ENCODE peak calls at places on chromosomes 12 and 14, in six cellular contexts. F is IMR-90, H is neuronal stem cell, R is OCI-LY7, A is neural progenitor cell, U is sigmoid colon. V is an unnamed sample.

GRCh38 chr12:87382959-87383591 is 646.1 kb downstream of the C12orf50 start:
- DNase-seq in H (no peak), U (no peak), A (no peak), R (no peak), F (no peak), V (no peak)

GRCh38 chr12:27436768-27437167 is 9.8 kb upstream of the SMCO2 start:
- DNase-seq in H (no peak), U (no peak), F (no peak), A (no peak), R (no peak), V (no peak)

GRCh38 chr12:3097186-3097804 is 20.1 kb downstream of the TSPAN9 start:
- DNase-seq in U (no peak), R (no peak), H (no peak), A (no peak), F (peak; percentile 75), V (no peak)

GRCh38 chr12:108822458-108823205 is 34.8 kb downstream of the SSH1 start:
- DNase-seq in U (no peak), H (no peak), A (no peak), R (no peak), F (no peak), V (no peak)

GRCh38 chr14:56875104-56875675 is 64.9 kb upstream of the OTX2 start:
- DNase-seq in R (no peak), H (no peak), A (no peak), F (no peak), U (no peak), V (no peak)

GRCh38 chr14:47596860-47597259 is 78.5 kb downstream of the MDGA2 start:
- DNase-seq in U (no peak), R (no peak), A (no peak), H (no peak), F (no peak), V (no peak)

GRCh38 chr12:112482734-112483133 is 64.0 kb downstream of the PTPN11 start:
- DNase-seq in H (no peak), R (no peak), U (no peak), A (no peak), F (no peak), V (no peak)

GRCh38 chr14:102532204-102532658 is 22.7 kb upstream of the ANKRD9 start:
- DNase-seq in R (no peak), A (no peak), F (peak; percentile 17), U (no peak), H (no peak), V (no peak)

GRCh38 chr12:89874146-89874545 is 165.5 kb upstream of the ATP2B1 start:
- DNase-seq in A (peak; percentile 6), F (peak; percentile 18), R (no peak), H (no peak), U (no peak), V (no peak)

GRCh38 chr12:96908170-96908675 is 1.2 kb downstream of the NEDD1 start:
- DNase-seq in F (no peak), U (no peak), H (peak; percentile 6), R (no peak), A (no peak), V (no peak)

GRCh38 chr12:124713436-124714082 is 146.1 kb upstream of the NCOR2 start:
- DNase-seq in F (peak; percentile 89), R (no peak), A (peak; percentile 47), U (peak; percentile 81), H (no peak), V (no peak)

GRCh38 chr14:50744242-50744641 is 76.1 kb upstream of the SAV1 start:
- DNase-seq in F (peak; percentile 28), U (no peak), A (no peak), H (no peak), R (no peak), V (no peak)

GRCh38 chr14:67387195-67387594 is 24.8 kb downstream of the PLEK2 start:
- DNase-seq in U (no peak), A (no peak), F (peak; percentile 56), H (no peak), R (no peak), V (no peak)

GRCh38 chr14:89826581-89826980 is 127.9 kb downstream of the EFCAB11 start:
- DNase-seq in R (no peak), F (peak; percentile 22), H (no peak), U (no peak), A (no peak), V (no peak)

GRCh38 chr12:10153271-10154144 is 18.4 kb downstream of the OLR1 start:
- DNase-seq in U (peak; percentile 88), H (peak; percentile 72), A (peak; percentile 88), F (peak; percentile 63), R (peak; percentile 78), V (peak; percentile 28)

GRCh38 chr12:69553626-69554248 is 31.5 kb upstream of the CCT2 start:
- DNase-seq in H (no peak), U (no peak), A (no peak), R (no peak), F (peak; percentile 72), V (no peak)

GRCh38 chr12:115223322-115223721 is 539.3 kb upstream of the TBX3 start:
- DNase-seq in R (no peak), H (no peak), A (no peak), F (peak; percentile 82), U (no peak), V (no peak)

GRCh38 chr12:27635349-27635972 is 60.8 kb upstream of the REP15 start:
- DNase-seq in H (no peak), F (peak; percentile 77), U (no peak), R (peak; percentile 45), A (peak; percentile 51), V (no peak)

GRCh38 chr12:110822821-110823415 is 23.9 kb upstream of the CCDC63 start:
- DNase-seq in A (no peak), U (no peak), H (no peak), R (no peak), F (no peak), V (no peak)

GRCh38 chr12:52331039-52331438 is 9.8 kb upstream of the KRT83 start:
- DNase-seq in F (no peak), A (no peak), R (no peak), U (no peak), H (no peak), V (no peak)

GRCh38 chr14:26841920-26842741 is 244.3 kb upstream of the NOVA1 start:
- DNase-seq in A (no peak), H (no peak), U (peak; percentile 88), F (peak; percentile 60), R (no peak), V (no peak)

GRCh38 chr12:107634530-107634929 is 51.1 kb upstream of the PWP1 start:
- DNase-seq in H (no peak), A (no peak), R (no peak), U (no peak), F (no peak), V (no peak)

GRCh38 chr12:46950116-46950515 is 124.3 kb upstream of the SLC38A4 start:
- DNase-seq in A (no peak), R (no peak), F (no peak), U (no peak), H (no peak), V (no peak)

GRCh38 chr12:50572275-50572674 is 67.5 kb downstream of the DIP2B start:
- DNase-seq in H (no peak), R (no peak), U (no peak), A (no peak), F (peak; percentile 89), V (no peak)

GRCh38 chr12:98592825-98593322 is 612 bp upstream of the SLC25A3 start:
- DNase-seq in R (no peak), H (no peak), F (no peak), U (no peak), A (no peak), V (no peak)

GRCh38 chr12:19624401-19624930 is 185.2 kb downstream of the AEBP2 start:
- DNase-seq in A (no peak), F (no peak), U (no peak), R (no peak), H (no peak), V (no peak)

GRCh38 chr12:125360540-125360939 is 295.3 kb downstream of the AACS start:
- DNase-seq in A (no peak), H (no peak), F (no peak), U (no peak), R (no peak), V (no peak)

DNA sequence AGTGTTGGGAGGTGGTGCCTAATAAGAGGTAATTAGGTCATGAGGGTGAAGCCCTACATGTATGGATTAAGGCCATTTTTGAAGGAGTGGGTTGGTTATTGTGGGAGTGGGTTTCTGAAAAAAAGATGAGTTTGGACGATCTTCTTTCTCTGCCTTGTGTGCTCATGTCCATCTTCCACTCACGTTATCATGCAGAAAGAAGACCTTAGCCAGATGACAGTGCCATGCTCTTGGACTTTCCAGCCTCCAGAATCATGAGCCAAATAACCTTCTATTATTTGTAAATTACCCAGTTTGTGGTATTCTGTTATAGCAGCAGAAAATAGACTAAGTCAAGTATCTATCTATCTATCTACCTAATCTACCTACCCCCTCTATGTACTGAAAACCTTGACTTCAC is 71.9 kb downstream of the SDR9C7 start:
- DNase-seq in A (no peak), F (no peak), R (no peak), H (no peak), U (no peak), V (no peak)
- H3K9me3 ChIP-seq in A (peaks cover 33% of the 10 kb centered on the region), F (peaks cover 17% of the 10 kb centered on the region), R (peaks cover 51% of the 10 kb centered on the region), H (peaks cover 16% of the 10 kb centered on the region), U (peaks cover 11% of the 10 kb centered on the region), V (no peaks in the 10 kb centered on the region)

GRCh38 chr14:105878125-105878524 is 351.7 kb downstream of the TMEM121 start:
- DNase-seq in A (no peak), R (no peak), H (no peak), U (peak; percentile 39), F (no peak), V (no peak)

GRCh38 chr14:105880616-105881015 is 354.2 kb downstream of the TMEM121 start:
- DNase-seq in A (no peak), R (no peak), H (no peak), U (peak; percentile 43), F (no peak), V (peak; percentile 3)

GRCh38 chr14:105879867-105880561 is 353.6 kb downstream of the TMEM121 start:
- DNase-seq in F (no peak), A (no peak), U (peak; percentile 52), H (no peak), R (no peak), V (peak; percentile 6)

GRCh38 chr14:105878554-105878953 is 352.2 kb downstream of the TMEM121 start:
- DNase-seq in H (no peak), F (no peak), U (peak; percentile 42), R (no peak), A (no peak), V (no peak)

DNA sequence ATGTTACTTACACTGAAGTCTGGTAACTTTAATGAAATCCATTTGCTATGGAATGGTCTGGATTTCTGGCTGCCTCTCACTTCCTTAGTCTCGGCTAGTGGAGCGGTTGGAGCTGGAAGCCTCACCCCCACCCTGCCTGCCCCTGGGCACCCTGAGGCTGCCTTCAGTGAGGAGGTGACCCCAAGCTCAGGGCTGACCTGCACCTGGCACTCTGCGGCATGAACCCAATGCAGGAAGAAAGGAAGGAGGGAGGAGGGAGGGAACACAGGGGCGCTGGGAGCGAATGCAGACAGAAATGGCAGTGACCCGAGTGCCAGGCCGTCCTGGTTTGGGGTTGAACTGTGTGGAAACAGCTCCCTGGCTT is 353.1 kb downstream of the TMEM121 start:
- DNase-seq in R (no peak), U (peak; percentile 50), H (no peak), A (no peak), F (no peak), V (peak; percentile 2)
- H3K9me3 ChIP-seq in R (no peaks in the 10 kb centered on the region), U (no peaks in the 10 kb centered on the region), H (peaks cover 54% of the 10 kb centered on the region), A (peaks cover 14% of the 10 kb centered on the region), F (peaks cover 42% of the 10 kb centered on the region), V (no peaks in the 10 kb centered on the region)

GRCh38 chr14:106625181-106625580 is 1098.8 kb downstream of the TMEM121 start:
- DNase-seq in F (no peak), H (no peak), R (no peak), A (no peak), U (no peak), V (no peak)
- H3K9me3 ChIP-seq in F (peaks cover 13% of the 10 kb centered on the region), H (peaks cover 22% of the 10 kb centered on the region), R (no peaks in the 10 kb centered on the region), A (peaks cover 20% of the 10 kb centered on the region), U (no peaks in the 10 kb centered on the region), V (no peaks in the 10 kb centered on the region)

GRCh38 chr12:38153737-38154061 is 162.9 kb upstream of the ALG10B start:
- DNase-seq in A (no peak), F (no peak), H (no peak), U (no peak), R (no peak), V (no peak)
- H3K9me3 ChIP-seq in A (peaks cover 8% of the 10 kb centered on the region), F (peaks cover 68% of the 10 kb centered on the region), H (peaks cover 77% of the 10 kb centered on the region), U (no peaks in the 10 kb centered on the region), R (no peaks in the 10 kb centered on the region), V (no peaks in the 10 kb centered on the region)